ENCODE peak calls at places on chromosomes 6 and 20, in ten cellular contexts. Z is left ventricle myocardium inferior; D is GM23338; S is uterus; R is CD8-positive, alpha-beta T cell; Q is sigmoid colon; Y is naive thymus-derived CD4-positive, alpha-beta T cell; P is pancreas; F is brain microvascular endothelial cell; C is hepatocyte. W is an unnamed sample.
A peak's percentile ranks its signal among the peaks of the same experiment; 100 is the strongest.

GRCh38 chr6:3427740-3428085 is 29.1 kb downstream of the SLC22A23 start:
- DNase-seq in Z (peak; percentile 27), D (no peak), S (peak; percentile 38), R (no peak), Q (no peak), Y (no peak), P (peak; percentile 88), F (no peak), C (no peak), W (no peak)

GRCh38 chr6:106254636-106255035 is 70.9 kb downstream of the ATG5 start:
- DNase-seq in Z (no peak), D (no peak), S (no peak), R (no peak), Q (no peak), Y (no peak), P (no peak), F (peak; percentile 70), C (no peak), W (peak; percentile 11)

GRCh38 chr20:46307139-46307998 is 929 bp downstream of the CDH22 start:
- DNase-seq in Z (peak; percentile 25), D (peak; percentile 92), S (peak; percentile 19), R (peak; percentile 77), Q (peak; percentile 74), Y (peak; percentile 74), P (peak; percentile 68), F (no peak), C (peak; percentile 76), W (peak; percentile 54)

GRCh38 chr6:27237089-27237723 is 10.3 kb upstream of the PRSS16 start:
- DNase-seq in Z (no peak), D (peak; percentile 83), S (no peak), R (peak; percentile 13), Q (no peak), Y (peak; percentile 26), P (no peak), F (peak; percentile 85), C (peak; percentile 44), W (peak; percentile 54)

GRCh38 chr6:13538084-13538483 is 36.3 kb upstream of the SIRT5 start:
- DNase-seq in Z (no peak), D (peak; percentile 41), S (no peak), R (no peak), Q (no peak), Y (peak; percentile 25), P (no peak), F (peak; percentile 31), C (peak; percentile 59), W (peak; percentile 74)

GRCh38 chr6:36418558-36418957 is 24.1 kb downstream of the PXT1 start:
- DNase-seq in Z (no peak), D (no peak), S (no peak), R (no peak), Q (no peak), Y (no peak), P (no peak), F (no peak), C (no peak), W (no peak)

GRCh38 chr6:12001004-12001705 is 11.0 kb upstream of the HIVEP1 start:
- DNase-seq in Z (no peak), D (no peak), S (peak; percentile 44), R (no peak), Q (peak; percentile 80), Y (no peak), P (no peak), F (no peak), C (no peak), W (no peak)

GRCh38 chr6:152916035-152916434 is 66.8 kb downstream of the FBXO5 start:
- DNase-seq in Z (no peak), D (no peak), S (no peak), R (no peak), Q (no peak), Y (no peak), P (no peak), F (no peak), C (no peak), W (no peak)

GRCh38 chr20:33979094-33979493 is 14.6 kb upstream of the RALY start:
- DNase-seq in Z (no peak), D (no peak), S (no peak), R (no peak), Q (no peak), Y (no peak), P (no peak), F (no peak), C (no peak), W (no peak)

GRCh38 chr6:24064106-24064505 is 61.9 kb upstream of the NRSN1 start:
- DNase-seq in Z (no peak), D (peak; percentile 57), S (no peak), R (no peak), Q (no peak), Y (no peak), P (no peak), F (no peak), C (peak; percentile 41), W (peak; percentile 25)

GRCh38 chr20:8640461-8640860 is 428.4 kb upstream of the PLCB4 start:
- DNase-seq in Z (no peak), D (no peak), S (no peak), R (no peak), Q (no peak), Y (no peak), P (no peak), F (no peak), C (no peak), W (no peak)

GRCh38 chr6:133046576-133046975 is 194.6 kb upstream of the EYA4 start:
- DNase-seq in Z (no peak), D (no peak), S (no peak), R (no peak), Q (no peak), Y (no peak), P (no peak), F (no peak), C (no peak), W (no peak)

GRCh38 chr6:12911387-12911960 is 194.9 kb downstream of the PHACTR1 start:
- DNase-seq in Z (no peak), D (peak; percentile 48), S (no peak), R (no peak), Q (no peak), Y (peak; percentile 4), P (no peak), F (peak; percentile 4), C (peak; percentile 50), W (peak; percentile 56)

GRCh38 chr6:163708459-163708858 is 293.9 kb downstream of the QKI start:
- DNase-seq in Z (peak; percentile 37), D (no peak), S (no peak), R (no peak), Q (no peak), Y (no peak), P (no peak), F (no peak), C (no peak), W (no peak)

GRCh38 chr6:165769884-165770283 is 106.8 kb upstream of the PDE10A start:
- DNase-seq in Z (no peak), D (no peak), S (no peak), R (no peak), Q (no peak), Y (no peak), P (no peak), F (no peak), C (no peak), W (no peak)

DNA sequence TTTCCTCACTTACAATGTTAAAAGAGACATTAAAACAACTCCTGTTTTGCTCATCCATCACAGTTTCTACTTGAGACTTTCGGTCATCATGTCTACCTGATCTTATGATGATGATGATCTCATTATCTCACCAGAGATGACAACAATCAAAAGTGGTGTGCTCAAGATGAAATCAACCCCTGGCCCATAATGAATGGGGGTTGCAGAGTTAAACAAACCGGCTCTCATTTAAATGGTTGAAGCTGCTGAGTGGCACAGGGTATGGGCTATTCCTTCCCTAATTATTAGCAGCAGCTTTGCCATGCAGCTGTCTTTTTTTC is 58.1 kb downstream of the GJA10 start:
- DNase-seq in Z (no peak), D (no peak), S (no peak), R (no peak), Q (no peak), Y (no peak), P (no peak), F (no peak), C (no peak), W (no peak)
- H3K36me3 ChIP-seq in Z (peaks cover 13% of the 10 kb centered on the region), D (no peaks in the 10 kb centered on the region), S (no peaks in the 10 kb centered on the region), R (peaks cover 28% of the 10 kb centered on the region), Q (no peaks in the 10 kb centered on the region), Y (peaks cover 43% of the 10 kb centered on the region), P (peaks cover 3% of the 10 kb centered on the region), F (no peaks in the 10 kb centered on the region), C (no peaks in the 10 kb centered on the region), W (no peaks in the 10 kb centered on the region)

GRCh38 chr6:16139541-16139940 is 10.7 kb downstream of the MYLIP start:
- DNase-seq in Z (no peak), D (no peak), S (no peak), R (no peak), Q (no peak), Y (no peak), P (no peak), F (no peak), C (no peak), W (no peak)
- H3K36me3 ChIP-seq in Z (peaks cover 33% of the 10 kb centered on the region), D (peaks cover 39% of the 10 kb centered on the region), S (no peaks in the 10 kb centered on the region), R (peaks cover 17% of the 10 kb centered on the region), Q (peaks cover 25% of the 10 kb centered on the region), Y (peaks cover 34% of the 10 kb centered on the region), P (peaks cover 22% of the 10 kb centered on the region), F (peaks cover 13% of the 10 kb centered on the region), C (no peaks in the 10 kb centered on the region), W (peaks cover 31% of the 10 kb centered on the region)

GRCh38 chr6:166946125-166946524 is 10.2 kb downstream of the RNASET2 start:
- DNase-seq in Z (no peak), D (no peak), S (no peak), R (no peak), Q (no peak), Y (no peak), P (no peak), F (no peak), C (no peak), W (no peak)
- H3K36me3 ChIP-seq in Z (peaks cover 28% of the 10 kb centered on the region), D (no peaks in the 10 kb centered on the region), S (no peaks in the 10 kb centered on the region), R (peaks cover 38% of the 10 kb centered on the region), Q (peaks cover 4% of the 10 kb centered on the region), Y (peaks cover 43% of the 10 kb centered on the region), P (no peaks in the 10 kb centered on the region), F (peaks cover under 1% of the 10 kb centered on the region), C (no peaks in the 10 kb centered on the region), W (no peaks in the 10 kb centered on the region)

GRCh38 chr6:14695579-14695978 is 550.3 kb upstream of the JARID2 start:
- DNase-seq in Z (no peak), D (no peak), S (no peak), R (no peak), Q (no peak), Y (no peak), P (no peak), F (no peak), C (no peak), W (no peak)

GRCh38 chr6:14696367-14696766 is 549.5 kb upstream of the JARID2 start:
- DNase-seq in Z (no peak), D (no peak), S (no peak), R (no peak), Q (no peak), Y (no peak), P (no peak), F (no peak), C (no peak), W (no peak)

GRCh38 chr6:14692208-14692607 is 553.7 kb upstream of the JARID2 start:
- DNase-seq in Z (no peak), D (no peak), S (no peak), R (no peak), Q (no peak), Y (no peak), P (no peak), F (no peak), C (no peak), W (no peak)

GRCh38 chr6:14694308-14694707 is 551.6 kb upstream of the JARID2 start:
- DNase-seq in Z (no peak), D (no peak), S (no peak), R (no peak), Q (no peak), Y (no peak), P (no peak), F (no peak), C (no peak), W (no peak)

GRCh38 chr6:14693301-14694192 is 552.3 kb upstream of the JARID2 start:
- DNase-seq in Z (no peak), D (peak; percentile 42), S (no peak), R (no peak), Q (no peak), Y (no peak), P (no peak), F (no peak), C (no peak), W (no peak)
- H3K36me3 ChIP-seq in Z (no peaks in the 10 kb centered on the region), D (no peaks in the 10 kb centered on the region), S (no peaks in the 10 kb centered on the region), R (no peaks in the 10 kb centered on the region), Q (no peaks in the 10 kb centered on the region), Y (no peaks in the 10 kb centered on the region), P (no peaks in the 10 kb centered on the region), F (no peaks in the 10 kb centered on the region), C (no peaks in the 10 kb centered on the region), W (no peaks in the 10 kb centered on the region)